ENCODE peak calls at places on chromosome 20, in six cellular contexts. S is BE2C; W is HCEC 1CT; J is SHP77; H is CD4-positive, alpha-beta memory T cell; A is effector memory CD8-positive, alpha-beta T cell. P is an unnamed sample.

GRCh38 chr20:45427236-45428149 is 11.6 kb downstream of the PIGT start:
- DNase-seq in S (peak), A (no peak), J (no peak), W (no peak), H (no peak), P (no peak)

GRCh38 chr20:10309326-10309725 is 90.7 kb downstream of the SNAP25 start:
- DNase-seq in J (no peak), S (peak), A (no peak), H (no peak), W (peak), P (peak)

GRCh38 chr20:58647814-58648501 is 3.1 kb upstream of the STX16 start:
- DNase-seq in W (peak), J (no peak), S (no peak), H (no peak), A (no peak), P (no peak)

GRCh38 chr20:32470025-32470861 is 112.1 kb downstream of the ASXL1 start:
- DNase-seq in S (peak), A (no peak), W (peak), H (peak), J (peak), P (no peak)

GRCh38 chr20:21397341-21398108 is at the start of gene NKX2-4:
- DNase-seq in J (no peak), H (no peak), S (no peak), W (no peak), A (no peak), P (peak)

GRCh38 chr20:59159091-59159821 is 4.4 kb upstream of the ZNF831 start:
- DNase-seq in W (no peak), J (no peak), A (peak), H (peak), S (no peak), P (no peak)

GRCh38 chr20:35883778-35884540 is 70.3 kb downstream of the SCAND1 start:
- DNase-seq in J (peak), H (peak), S (peak), W (peak), A (peak), P (peak)

GRCh38 chr20:6704132-6704861 is 63.2 kb upstream of the BMP2 start:
- DNase-seq in W (peak), J (no peak), S (no peak), H (no peak), A (no peak), P (no peak)

GRCh38 chr20:20369353-20370086 is 1.6 kb downstream of the INSM1 start:
- DNase-seq in H (no peak), S (no peak), J (peak), W (no peak), A (no peak), P (no peak)

GRCh38 chr20:12166053-12166717 is 248.5 kb downstream of the BTBD3 start:
- DNase-seq in J (no peak), H (peak), S (peak), W (peak), A (no peak), P (no peak)

GRCh38 chr20:64106435-64106961 is 867 bp downstream of the NPBWR2 start:
- DNase-seq in W (no peak), J (no peak), A (no peak), S (no peak), H (no peak), P (no peak)

GRCh38 chr20:58483470-58483869 is 31.7 kb downstream of the APCDD1L start:
- DNase-seq in W (no peak), J (no peak), S (no peak), H (no peak), A (no peak), P (no peak)